ENCODE peak calls at places on chromosomes 13 and 19, in seven cellular contexts. W is stimulated activated CD4-positive, alpha-beta T cell treated with anti-CD3 and anti-CD28 coated beads, Interleukin-4, amount 100 ng/mL, for 24 hours; A is Jurkat, Clone E6-1; J is fibroblast of lung; C is skeletal muscle cell; V is activated naive CD4-positive, alpha-beta T cell treated with anti-CD3 and anti-CD28 coated beads, Interleukin-2, amount 10 ng/mL, durations not matched to agents 7 days and 5 days; F is HuH-7. B is an unnamed sample.

GRCh38 chr13:43874512-43875092 is 4.9 kb downstream of the CCDC122 start:
- DNase-seq in W (no peak), A (peak), J (peak), C (no peak), V (no peak), F (no peak), B (peak)

GRCh38 chr13:51803018-51803417 is 945 bp downstream of the DHRS12 start:
- DNase-seq in W (no peak), A (no peak), J (no peak), C (no peak), V (no peak), F (no peak), B (no peak)

GRCh38 chr13:45292176-45292575 is 48.8 kb downstream of the TPT1 start:
- DNase-seq in W (no peak), A (no peak), J (peak), C (no peak), V (no peak), F (no peak), B (no peak)

GRCh38 chr19:45331411-45331810 is 8.7 kb upstream of the CKM start:
- DNase-seq in W (no peak), A (no peak), J (no peak), C (no peak), V (no peak), F (no peak), B (no peak)

GRCh38 chr19:50453243-50453642 is 20.6 kb downstream of the MYBPC2 start:
- DNase-seq in W (no peak), A (no peak), J (no peak), C (no peak), V (no peak), F (no peak), B (no peak)

GRCh38 chr19:18021121-18021755 is 13.3 kb downstream of the ARRDC2 start:
- DNase-seq in W (peak), A (no peak), J (peak), C (peak), V (peak), F (no peak), B (no peak)

GRCh38 chr19:16944626-16945363 is 56.0 kb downstream of the F2RL3 start:
- DNase-seq in W (no peak), A (no peak), J (no peak), C (no peak), V (no peak), F (no peak), B (no peak)

GRCh38 chr19:13154911-13155471 is 4.8 kb downstream of the IER2 start:
- DNase-seq in W (peak), A (peak), J (peak), C (no peak), V (peak), F (no peak), B (no peak)

GRCh38 chr13:27170521-27171243 is 929 bp downstream of the USP12 start:
- DNase-seq in W (peak), A (no peak), J (no peak), C (no peak), V (peak), F (peak), B (no peak)

GRCh38 chr13:95494082-95494681 is 58.3 kb upstream of the CLDN10 start:
- DNase-seq in W (peak), A (peak), J (peak), C (no peak), V (no peak), F (no peak), B (peak)

GRCh38 chr13:52053460-52053859 is 29.0 kb downstream of the UTP14C start:
- DNase-seq in W (no peak), A (no peak), J (no peak), C (no peak), V (no peak), F (no peak), B (no peak)

GRCh38 chr13:101514695-101515275 is 62.3 kb downstream of the ITGBL1 start:
- DNase-seq in W (peak), A (peak), J (peak), C (no peak), V (peak), F (peak), B (peak)

GRCh38 chr13:105502193-105502592 is 1033.3 kb downstream of the EFNB2 start:
- DNase-seq in W (no peak), A (no peak), J (no peak), C (no peak), V (no peak), F (no peak), B (no peak)

GRCh38 chr13:111204438-111205177 is 89.5 kb downstream of the ARHGEF7 start:
- DNase-seq in W (no peak), A (no peak), J (peak), C (peak), V (no peak), F (peak), B (no peak)

GRCh38 chr13:60838581-60838980 is 441.6 kb downstream of the TDRD3 start:
- DNase-seq in W (no peak), A (no peak), J (peak), C (no peak), V (no peak), F (no peak), B (no peak)

GRCh38 chr19:5282926-5283325 is 57.7 kb downstream of the PTPRS start:
- DNase-seq in W (no peak), A (no peak), J (no peak), C (no peak), V (no peak), F (no peak), B (no peak)

GRCh38 chr19:43435775-43436174 is 21.1 kb downstream of the TEX101 start:
- DNase-seq in W (no peak), A (no peak), J (no peak), C (no peak), V (no peak), F (no peak), B (no peak)

GRCh38 chr13:110307697-110308376 is 753 bp downstream of the COL4A2 start:
- DNase-seq in W (no peak), A (no peak), J (peak), C (no peak), V (no peak), F (no peak), B (no peak)

GRCh38 chr13:99525967-99526366 is 24.7 kb downstream of the TM9SF2 start:
- DNase-seq in W (no peak), A (no peak), J (no peak), C (no peak), V (no peak), F (no peak), B (no peak)

GRCh38 chr19:10260141-10260584 is 8.1 kb downstream of the MRPL4 start:
- DNase-seq in W (peak), A (no peak), J (peak), C (no peak), V (peak), F (no peak), B (no peak)

B was measured in COLO829.